ENCODE peak calls at places on chromosomes 7 and 10, in eight cellular contexts. C is brain microvascular endothelial cell, E is endodermal cell, T is kidney, R is NB4, H is adrenal gland, B is neuronal stem cell, N is tibial artery. V is an unnamed sample.

GRCh38 chr10:7571992-7572391 is 94.8 kb downstream of the ITIH5 start:
- DNase-seq in C (no peak), E (no peak), T (no peak), R (no peak), H (no peak), B (no peak), N (no peak), V (no peak)

GRCh38 chr7:148395292-148395691 is 195.3 kb upstream of the C7orf33 start:
- DNase-seq in C (no peak), E (peak; percentile 64), T (no peak), R (no peak), H (no peak), B (no peak), N (no peak), V (no peak)

GRCh38 chr10:72008096-72008933 is 44.1 kb downstream of the CHST3 start:
- DNase-seq in C (no peak), E (no peak), T (no peak), R (no peak), H (peak; percentile 53), B (no peak), N (no peak), V (no peak)

GRCh38 chr7:1935176-1936005 is 265.3 kb downstream of the ELFN1 start:
- DNase-seq in C (no peak), E (no peak), T (peak; percentile 51), R (no peak), H (no peak), B (no peak), N (no peak), V (peak; percentile 46)

GRCh38 chr10:1247598-1248261 is 191.5 kb downstream of the WDR37 start:
- DNase-seq in C (no peak), E (no peak), T (no peak), R (no peak), H (no peak), B (no peak), N (no peak), V (no peak)

GRCh38 chr7:114718861-114719260 is 203.0 kb upstream of the MDFIC start:
- DNase-seq in C (no peak), E (no peak), T (no peak), R (no peak), H (no peak), B (no peak), N (no peak), V (no peak)

GRCh38 chr10:34907743-34908425 is 92.8 kb upstream of the PARD3 start:
- DNase-seq in C (no peak), E (no peak), T (no peak), R (no peak), H (no peak), B (no peak), N (no peak), V (no peak)

GRCh38 chr10:117134084-117135025 is 3.7 kb downstream of the VAX1 start:
- DNase-seq in C (no peak), E (peak; percentile 83), T (no peak), R (no peak), H (no peak), B (peak; percentile 49), N (no peak), V (no peak)

GRCh38 chr7:157570531-157571200 is 233.9 kb downstream of the DNAJB6 start:
- DNase-seq in C (peak; percentile 61), E (no peak), T (peak; percentile 51), R (peak; percentile 97), H (no peak), B (no peak), N (no peak), V (no peak)

GRCh38 chr7:7424151-7424873 is 111.4 kb downstream of the COL28A1 start:
- DNase-seq in C (peak; percentile 64), E (peak; percentile 83), T (no peak), R (peak; percentile 81), H (peak; percentile 83), B (peak; percentile 36), N (peak; percentile 65), V (peak; percentile 37)

GRCh38 chr7:6658618-6659345 is 21.7 kb downstream of the ZNF316 start:
- DNase-seq in C (no peak), E (peak; percentile 57), T (no peak), R (peak; percentile 31), H (no peak), B (no peak), N (no peak), V (no peak)

GRCh38 chr7:33841658-33842057 is 63.7 kb upstream of the BMPER start:
- DNase-seq in C (peak; percentile 21), E (no peak), T (no peak), R (no peak), H (peak; percentile 88), B (no peak), N (peak; percentile 55), V (no peak)

GRCh38 chr10:117053548-117053947 is 48.6 kb upstream of the SHTN1 start:
- DNase-seq in C (no peak), E (no peak), T (no peak), R (no peak), H (no peak), B (no peak), N (no peak), V (no peak)

GRCh38 chr7:106604303-106604918 is 56.5 kb downstream of the CCDC71L start:
- DNase-seq in C (no peak), E (no peak), T (no peak), R (peak; percentile 32), H (no peak), B (no peak), N (no peak), V (no peak)

GRCh38 chr7:74042746-74043522 is 15.0 kb downstream of the ELN start:
- DNase-seq in C (no peak), E (peak; percentile 67), T (no peak), R (no peak), H (no peak), B (no peak), N (no peak), V (no peak)

GRCh38 chr10:36489928-36490279 is 635.5 kb upstream of the ANKRD30A start:
- DNase-seq in C (no peak), E (no peak), T (no peak), R (no peak), H (no peak), B (no peak), N (no peak), V (no peak)

GRCh38 chr7:158137516-158138328 is 449.9 kb downstream of the PTPRN2 start:
- DNase-seq in C (no peak), E (peak; percentile 15), T (no peak), R (no peak), H (no peak), B (no peak), N (no peak), V (no peak)

GRCh38 chr10:62188021-62188616 is 80.5 kb downstream of the RTKN2 start:
- DNase-seq in C (no peak), E (no peak), T (no peak), R (no peak), H (no peak), B (no peak), N (no peak), V (no peak)

GRCh38 chr10:122062831-122063674 is 74.1 kb downstream of the TACC2 start:
- DNase-seq in C (peak; percentile 82), E (peak; percentile 91), T (peak; percentile 90), R (peak; percentile 73), H (peak; percentile 93), B (peak; percentile 32), N (peak; percentile 92), V (peak; percentile 84)

GRCh38 chr7:142717453-142717852 is 31.8 kb upstream of the PRSS1 start:
- DNase-seq in C (no peak), E (no peak), T (peak; percentile 52), R (peak; percentile 28), H (no peak), B (no peak), N (no peak), V (no peak)

GRCh38 chr10:22325948-22326702 is 5.2 kb downstream of the BMI1 start:
- DNase-seq in C (no peak), E (no peak), T (no peak), R (no peak), H (no peak), B (no peak), N (no peak), V (no peak)

GRCh38 chr7:142357953-142358520 is 100.2 kb upstream of the PRSS58 start:
- DNase-seq in C (peak; percentile 38), E (peak; percentile 80), T (peak; percentile 53), R (peak; percentile 84), H (no peak), B (peak; percentile 48), N (no peak), V (no peak)

GRCh38 chr10:81603106-81603620 is 271.8 kb upstream of the NRG3 start:
- DNase-seq in C (no peak), E (no peak), T (no peak), R (no peak), H (no peak), B (no peak), N (no peak), V (no peak)

DNA sequence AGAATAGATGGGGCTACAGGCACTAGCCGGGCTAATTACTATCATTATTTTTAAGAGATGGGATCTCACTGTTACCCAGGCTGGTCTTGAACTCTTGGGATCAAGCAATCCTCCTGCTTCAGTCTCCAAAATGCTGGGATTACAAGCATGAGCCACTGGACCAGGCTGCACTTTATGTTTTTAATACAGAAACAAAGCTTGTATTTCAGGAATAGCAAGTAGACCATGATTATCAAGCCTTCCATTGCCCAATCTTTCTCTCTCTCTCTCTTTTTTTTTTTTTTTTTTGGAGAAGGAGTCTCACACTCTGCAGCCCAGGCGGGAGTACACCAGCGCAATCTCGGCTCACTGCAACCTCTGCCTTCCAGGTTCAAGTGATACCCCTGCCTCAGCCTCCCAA is 75.4 kb downstream of the MDH2 start:
- DNase-seq in C (no peak), E (no peak), T (no peak), R (no peak), H (no peak), B (no peak), N (no peak), V (no peak)
- H3K4me3 ChIP-seq in C (no peak overlapping the region), E (no peak overlapping the region), T (no peak overlapping the region), R (no peak overlapping the region), H (no peak overlapping the region), B (no peak overlapping the region), N (no peak overlapping the region), V (no peak overlapping the region)

GRCh38 chr7:151470656-151471180 is 30.8 kb upstream of the CRYGN start:
- DNase-seq in C (no peak), E (peak; percentile 38), T (no peak), R (no peak), H (peak; percentile 54), B (peak; percentile 58), N (no peak), V (no peak)
- H3K4me3 ChIP-seq in C (no peak overlapping the region), E (no peak overlapping the region), T (no peak overlapping the region), R (no peak overlapping the region), H (no peak overlapping the region), B (no peak overlapping the region), N (no peak overlapping the region), V (no peak overlapping the region)

DNA sequence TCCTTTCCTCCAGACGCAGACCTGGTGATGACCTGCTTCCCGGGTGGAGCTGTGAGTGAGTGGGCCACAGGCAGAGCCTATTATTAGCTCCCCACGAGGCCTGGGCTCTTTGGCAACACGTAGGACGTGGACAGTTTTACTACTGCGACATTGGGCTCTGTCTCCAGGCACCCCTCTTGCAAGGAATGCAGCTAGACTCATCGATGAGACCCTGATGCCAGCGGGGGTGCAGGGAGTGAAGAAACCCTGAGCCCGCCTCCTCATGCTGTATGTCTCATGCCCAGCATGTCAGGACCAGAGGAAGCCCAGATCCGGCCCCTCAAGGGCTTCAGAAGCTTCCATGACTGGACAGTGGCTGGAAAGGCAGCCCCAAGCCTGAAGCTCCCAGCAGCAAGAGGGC is 161.9 kb downstream of the TCERG1L start:
- DNase-seq in C (no peak), E (no peak), T (no peak), R (no peak), H (no peak), B (no peak), N (no peak), V (no peak)
- H3K4me3 ChIP-seq in C (no peak overlapping the region), E (no peak overlapping the region), T (no peak overlapping the region), R (no peak overlapping the region), H (no peak overlapping the region), B (no peak overlapping the region), N (no peak overlapping the region), V (no peak overlapping the region)

GRCh38 chr7:44977956-44978355 is 859 bp downstream of the MYO1G start:
- DNase-seq in C (no peak), E (no peak), T (peak; percentile 70), R (peak; percentile 82), H (no peak), B (no peak), N (no peak), V (no peak)
- H3K4me3 ChIP-seq in C (no peak overlapping the region), E (no peak overlapping the region), T (no peak overlapping the region), R (peak overlapping the region; percentile 89), H (no peak overlapping the region), B (no peak overlapping the region), N (no peak overlapping the region), V (peak overlapping the region; percentile 15)

V was measured in psoas muscle.